ENCODE peak calls at places on chromosomes 13 and 19, in five cellular contexts. One of them, this sample, is unnamed.

GRCh38 chr13:38255600-38255999 is 94.1 kb upstream of the UFM1 start:
- DNase-seq in left ventricle myocardium inferior: no peak
- DNase-seq in GM23248: no peak
- DNase-seq in ascending aorta: no peak
- DNase-seq in BE2C: no peak
- DNase-seq in this sample: no peak

GRCh38 chr13:30135351-30135750 is 172.0 kb downstream of the KATNAL1 start:
- DNase-seq in GM23248: no peak
- DNase-seq in BE2C: no peak
- DNase-seq in ascending aorta: no peak
- DNase-seq in left ventricle myocardium inferior: no peak
- DNase-seq in this sample: no peak

GRCh38 chr19:49233163-49233562 is 75.6 kb downstream of the TRPM4 start:
- DNase-seq in left ventricle myocardium inferior: no peak
- DNase-seq in ascending aorta: no peak
- DNase-seq in GM23248: no peak
- DNase-seq in BE2C: no peak
- DNase-seq in this sample: no peak

GRCh38 chr13:72255908-72256307 is 388.9 kb upstream of the DACH1 start:
- DNase-seq in left ventricle myocardium inferior: no peak
- DNase-seq in ascending aorta: no peak
- DNase-seq in BE2C: peak; percentile 67
- DNase-seq in GM23248: no peak
- DNase-seq in this sample: no peak

GRCh38 chr19:39953915-39954314 is 17.1 kb upstream of the PSMC4 start:
- DNase-seq in GM23248: no peak
- DNase-seq in BE2C: no peak
- DNase-seq in left ventricle myocardium inferior: no peak
- DNase-seq in ascending aorta: peak; percentile 7
- DNase-seq in this sample: no peak

GRCh38 chr19:49616532-49616931 is 23.4 kb downstream of the RRAS start:
- DNase-seq in GM23248: no peak
- DNase-seq in left ventricle myocardium inferior: no peak
- DNase-seq in ascending aorta: no peak
- DNase-seq in BE2C: no peak
- DNase-seq in this sample: no peak

GRCh38 chr19:40613669-40614594 is 12.8 kb downstream of the LTBP4 start:
- DNase-seq in BE2C: peak; percentile 82
- DNase-seq in ascending aorta: peak; percentile 80
- DNase-seq in GM23248: peak; percentile 83
- DNase-seq in left ventricle myocardium inferior: peak; percentile 82
- DNase-seq in this sample: peak; percentile 83

GRCh38 chr13:51557875-51558604 is 26.2 kb upstream of the WDFY2 start:
- DNase-seq in left ventricle myocardium inferior: no peak
- DNase-seq in ascending aorta: no peak
- DNase-seq in BE2C: no peak
- DNase-seq in GM23248: peak; percentile 97
- DNase-seq in this sample: no peak

GRCh38 chr19:41302624-41303351 is 7.2 kb upstream of the CCDC97 start:
- DNase-seq in BE2C: no peak
- DNase-seq in GM23248: no peak
- DNase-seq in left ventricle myocardium inferior: no peak
- DNase-seq in ascending aorta: no peak
- DNase-seq in this sample: no peak

GRCh38 chr19:7917292-7918061 is 2.7 kb upstream of the SNAPC2 start:
- DNase-seq in left ventricle myocardium inferior: no peak
- DNase-seq in GM23248: peak; percentile 88
- DNase-seq in ascending aorta: no peak
- DNase-seq in BE2C: peak; percentile 81
- DNase-seq in this sample: no peak

GRCh38 chr19:13060964-13061927 is 41.4 kb downstream of the LYL1 start:
- DNase-seq in ascending aorta: peak; percentile 92
- DNase-seq in GM23248: peak; percentile 92
- DNase-seq in left ventricle myocardium inferior: peak; percentile 89
- DNase-seq in BE2C: peak; percentile 89
- DNase-seq in this sample: peak; percentile 94

GRCh38 chr13:26989261-26990007 is 182.2 kb downstream of the USP12 start:
- DNase-seq in left ventricle myocardium inferior: no peak
- DNase-seq in GM23248: no peak
- DNase-seq in ascending aorta: peak; percentile 53
- DNase-seq in BE2C: no peak
- DNase-seq in this sample: no peak

GRCh38 chr13:72782717-72783116 is 784 bp downstream of the PIBF1 start:
- DNase-seq in GM23248: peak; percentile 45
- DNase-seq in ascending aorta: no peak
- DNase-seq in BE2C: no peak
- DNase-seq in left ventricle myocardium inferior: no peak
- DNase-seq in this sample: no peak

GRCh38 chr19:6239401-6239844 is 40.4 kb downstream of the MLLT1 start:
- DNase-seq in ascending aorta: no peak
- DNase-seq in BE2C: no peak
- DNase-seq in left ventricle myocardium inferior: peak; percentile 16
- DNase-seq in GM23248: peak; percentile 85
- DNase-seq in this sample: no peak

GRCh38 chr19:30223866-30224688 is 148.1 kb upstream of the ZNF536 start:
- DNase-seq in ascending aorta: no peak
- DNase-seq in BE2C: no peak
- DNase-seq in left ventricle myocardium inferior: no peak
- DNase-seq in GM23248: no peak
- DNase-seq in this sample: no peak
- H3K27me3 ChIP-seq in ascending aorta: peaks cover 19% of the 10 kb centered on the region
- H3K27me3 ChIP-seq in BE2C: no peaks in the 10 kb centered on the region
- H3K27me3 ChIP-seq in left ventricle myocardium inferior: peaks cover 100% of the 10 kb centered on the region
- H3K27me3 ChIP-seq in GM23248: peaks cover 13% of the 10 kb centered on the region
- H3K27me3 ChIP-seq in this sample: peaks cover 60% of the 10 kb centered on the region

DNA sequence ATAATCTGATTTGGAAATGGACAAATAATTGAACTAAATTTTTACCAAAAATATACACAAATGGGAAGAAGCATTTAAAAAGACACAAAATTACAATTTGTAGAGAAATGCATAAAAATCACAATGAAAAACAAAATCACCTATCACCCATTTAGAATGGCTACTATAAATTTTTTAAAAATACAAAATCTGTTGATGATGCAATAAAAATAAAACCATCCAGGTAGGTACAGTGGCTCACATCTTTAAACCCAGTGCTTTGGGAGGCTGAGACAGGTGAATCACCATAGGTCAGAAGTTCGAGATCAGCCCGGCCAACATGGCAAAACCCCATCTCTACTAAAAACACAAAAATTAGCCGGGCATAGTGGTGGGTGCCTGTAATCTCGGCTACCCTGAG is 23.5 kb downstream of the ZNF43 start:
- DNase-seq in ascending aorta: no peak
- DNase-seq in left ventricle myocardium inferior: no peak
- DNase-seq in BE2C: no peak
- DNase-seq in GM23248: no peak
- DNase-seq in this sample: no peak
- H3K9me3 ChIP-seq in ascending aorta: peaks cover 62% of the 10 kb centered on the region
- H3K9me3 ChIP-seq in left ventricle myocardium inferior: peaks cover 92% of the 10 kb centered on the region
- H3K9me3 ChIP-seq in BE2C: no peaks in the 10 kb centered on the region
- H3K9me3 ChIP-seq in GM23248: peaks cover 27% of the 10 kb centered on the region
- H3K9me3 ChIP-seq in this sample: peaks cover 8% of the 10 kb centered on the region

GRCh38 chr13:100808330-100808729 is 133.7 kb upstream of the TMTC4 start:
- DNase-seq in ascending aorta: no peak
- DNase-seq in left ventricle myocardium inferior: no peak
- DNase-seq in BE2C: no peak
- DNase-seq in GM23248: no peak
- DNase-seq in this sample: no peak

GRCh38 chr13:100810991-100811390 is 136.4 kb upstream of the TMTC4 start:
- DNase-seq in BE2C: no peak
- DNase-seq in GM23248: no peak
- DNase-seq in left ventricle myocardium inferior: no peak
- DNase-seq in ascending aorta: no peak
- DNase-seq in this sample: no peak

GRCh38 chr13:100808848-100809247 is 134.3 kb upstream of the TMTC4 start:
- DNase-seq in GM23248: no peak
- DNase-seq in ascending aorta: no peak
- DNase-seq in BE2C: no peak
- DNase-seq in left ventricle myocardium inferior: no peak
- DNase-seq in this sample: no peak

GRCh38 chr13:100811431-100811830 is 136.8 kb upstream of the TMTC4 start:
- DNase-seq in GM23248: no peak
- DNase-seq in left ventricle myocardium inferior: no peak
- DNase-seq in ascending aorta: no peak
- DNase-seq in BE2C: no peak
- DNase-seq in this sample: no peak

DNA sequence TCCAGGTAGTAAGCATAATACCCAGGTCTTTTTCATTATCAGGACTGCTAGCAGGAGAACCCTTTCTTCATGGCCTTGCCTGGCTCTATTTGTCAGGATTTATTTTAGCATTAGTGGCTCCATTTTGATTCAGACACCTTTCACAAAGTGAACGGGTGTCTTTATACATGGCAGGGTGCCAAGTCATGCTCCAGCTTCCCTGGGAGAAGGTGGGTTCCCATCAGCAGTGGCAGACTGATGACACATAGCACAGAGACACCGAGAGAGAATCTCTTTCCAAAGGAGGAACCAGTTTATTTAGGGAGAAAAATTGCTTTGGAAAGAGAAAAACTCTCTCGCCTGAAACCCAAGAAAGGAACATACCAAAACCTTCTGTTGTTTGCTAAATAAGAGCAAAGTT is 135.3 kb upstream of the TMTC4 start:
- DNase-seq in ascending aorta: no peak
- DNase-seq in left ventricle myocardium inferior: no peak
- DNase-seq in BE2C: no peak
- DNase-seq in GM23248: no peak
- DNase-seq in this sample: no peak
- H3K4me1 ChIP-seq in ascending aorta: no peaks in the 10 kb centered on the region
- H3K4me1 ChIP-seq in left ventricle myocardium inferior: no peaks in the 10 kb centered on the region
- H3K4me1 ChIP-seq in BE2C: no peaks in the 10 kb centered on the region
- H3K4me1 ChIP-seq in GM23248: no peaks in the 10 kb centered on the region
- H3K4me1 ChIP-seq in this sample: no peaks in the 10 kb centered on the region

DNA sequence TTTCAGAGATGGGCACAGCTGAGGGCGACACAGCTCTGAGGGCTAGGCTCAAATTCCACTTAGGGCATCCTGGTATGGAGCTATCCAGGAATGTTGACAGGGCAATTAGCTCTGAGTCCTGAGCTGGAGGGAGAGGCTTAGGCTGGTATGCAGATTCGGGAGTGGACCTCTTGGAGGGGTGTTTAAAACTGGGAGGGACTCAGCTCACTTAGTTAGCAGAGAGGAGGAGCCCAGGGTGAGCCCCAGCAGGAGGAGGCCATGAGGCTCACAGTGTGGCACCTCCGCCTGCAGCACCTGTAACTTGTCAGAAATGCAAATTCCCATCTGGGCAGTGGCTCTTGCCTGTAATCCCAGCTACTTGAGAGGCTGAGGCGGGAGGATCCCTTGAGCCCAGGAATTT is 10.2 kb upstream of the NOP53 start:
- DNase-seq in GM23248: no peak
- DNase-seq in left ventricle myocardium inferior: no peak
- DNase-seq in ascending aorta: no peak
- DNase-seq in BE2C: no peak
- DNase-seq in this sample: no peak
- H3K27me3 ChIP-seq in GM23248: no peaks in the 10 kb centered on the region
- H3K27me3 ChIP-seq in left ventricle myocardium inferior: peaks cover 9% of the 10 kb centered on the region
- H3K27me3 ChIP-seq in ascending aorta: no peaks in the 10 kb centered on the region
- H3K27me3 ChIP-seq in BE2C: no peaks in the 10 kb centered on the region
- H3K27me3 ChIP-seq in this sample: no peaks in the 10 kb centered on the region

DNA sequence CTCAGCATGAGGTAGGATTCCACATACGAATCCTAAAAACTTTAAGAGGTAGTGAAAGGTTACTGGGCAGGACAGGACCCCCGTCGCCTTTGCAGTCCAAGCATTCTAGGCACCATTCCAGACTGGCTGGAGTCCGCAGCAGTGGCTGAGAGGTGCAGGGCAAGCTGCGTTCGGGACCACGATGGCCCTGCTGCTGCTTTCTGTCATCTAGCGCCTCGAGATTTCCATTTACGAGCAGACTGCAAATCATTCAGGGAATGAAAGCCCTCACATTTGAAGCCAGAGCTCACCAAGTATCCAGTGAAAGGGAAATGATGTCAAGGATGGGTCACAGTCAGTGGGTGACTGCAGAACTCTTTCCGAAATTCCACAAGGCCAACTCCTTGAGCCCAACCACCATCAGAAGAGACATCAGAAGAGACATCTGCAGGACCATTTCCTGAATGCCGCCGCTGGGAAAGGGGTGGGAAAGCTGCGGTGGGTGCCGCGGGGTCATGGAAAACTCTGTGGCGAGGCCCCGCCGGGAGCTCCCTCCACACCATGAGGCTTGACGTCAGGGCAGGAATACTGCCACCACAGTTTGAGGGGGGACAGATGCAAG is 88.3 kb downstream of the COL4A1 start:
- DNase-seq in BE2C: no peak
- DNase-seq in ascending aorta: no peak
- DNase-seq in GM23248: no peak
- DNase-seq in left ventricle myocardium inferior: no peak
- DNase-seq in this sample: no peak
- H3K9me3 ChIP-seq in BE2C: no peaks in the 10 kb centered on the region
- H3K9me3 ChIP-seq in ascending aorta: no peaks in the 10 kb centered on the region
- H3K9me3 ChIP-seq in GM23248: no peaks in the 10 kb centered on the region
- H3K9me3 ChIP-seq in left ventricle myocardium inferior: no peaks in the 10 kb centered on the region
- H3K9me3 ChIP-seq in this sample: no peaks in the 10 kb centered on the region

GRCh38 chr19:1510807-1511206 is 2.0 kb downstream of the ADAMTSL5 start:
- DNase-seq in ascending aorta: no peak
- DNase-seq in BE2C: no peak
- DNase-seq in GM23248: no peak
- DNase-seq in left ventricle myocardium inferior: no peak
- DNase-seq in this sample: no peak

GRCh38 chr19:1509589-1510441 is 3.0 kb downstream of the ADAMTSL5 start:
- DNase-seq in BE2C: no peak
- DNase-seq in left ventricle myocardium inferior: no peak
- DNase-seq in GM23248: no peak
- DNase-seq in ascending aorta: no peak
- DNase-seq in this sample: no peak

GRCh38 chr19:1511989-1512338 is 855 bp downstream of the ADAMTSL5 start:
- DNase-seq in GM23248: no peak
- DNase-seq in BE2C: no peak
- DNase-seq in ascending aorta: no peak
- DNase-seq in left ventricle myocardium inferior: no peak
- DNase-seq in this sample: no peak

GRCh38 chr19:1511318-1511988 is 1.4 kb downstream of the ADAMTSL5 start:
- DNase-seq in BE2C: no peak
- DNase-seq in left ventricle myocardium inferior: no peak
- DNase-seq in GM23248: no peak
- DNase-seq in ascending aorta: no peak
- DNase-seq in this sample: no peak

DNA sequence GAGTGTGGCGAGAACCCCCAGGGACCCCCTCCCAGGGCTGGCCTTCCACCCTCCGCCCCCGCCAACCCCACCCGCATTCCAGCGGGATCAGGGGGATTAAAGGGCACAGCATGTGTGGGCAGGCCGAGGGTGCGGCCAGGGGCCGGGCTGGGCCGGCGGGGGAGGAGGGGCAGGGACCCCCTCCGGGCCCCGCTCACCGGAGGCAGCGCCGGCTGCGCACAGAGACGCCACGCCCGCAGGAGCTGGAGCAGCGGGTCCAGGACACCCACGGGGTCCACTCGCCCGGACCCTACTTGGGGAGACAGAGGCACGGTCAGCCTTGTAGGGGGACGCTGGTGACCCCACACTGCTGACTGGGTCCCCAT is 2.4 kb downstream of the ADAMTSL5 start:
- DNase-seq in BE2C: no peak
- DNase-seq in ascending aorta: no peak
- DNase-seq in GM23248: no peak
- DNase-seq in left ventricle myocardium inferior: no peak
- DNase-seq in this sample: no peak
- H3K4me1 ChIP-seq in BE2C: peaks cover 3% of the 10 kb centered on the region
- H3K4me1 ChIP-seq in ascending aorta: peaks cover 11% of the 10 kb centered on the region
- H3K4me1 ChIP-seq in GM23248: no peaks in the 10 kb centered on the region
- H3K4me1 ChIP-seq in left ventricle myocardium inferior: peaks cover 57% of the 10 kb centered on the region
- H3K4me1 ChIP-seq in this sample: peaks cover 66% of the 10 kb centered on the region